ENCODE peak calls at places on chromosomes 1 and 21, in six cellular contexts. One of them, this sample, is unnamed.

GRCh38 chr1:45721207-45721606 is 29.2 kb downstream of the IPP start:
- DNase-seq in nephron progenitor cell: no peak
- DNase-seq in AG04450: peak
- DNase-seq in left cardiac atrium: no peak
- DNase-seq in iPS-NIHi11: no peak
- DNase-seq in activated CD8-positive, alpha-beta memory T cell treated with anti-CD3 and anti-CD28 coated beads, Interleukin-2, amount 50 U/mL, for 4 hours: no peak
- DNase-seq in this sample: no peak

GRCh38 chr1:25199876-25200620 is 32.3 kb downstream of the SYF2 start:
- DNase-seq in nephron progenitor cell: no peak
- DNase-seq in AG04450: no peak
- DNase-seq in left cardiac atrium: no peak
- DNase-seq in iPS-NIHi11: no peak
- DNase-seq in activated CD8-positive, alpha-beta memory T cell treated with anti-CD3 and anti-CD28 coated beads, Interleukin-2, amount 50 U/mL, for 4 hours: no peak
- DNase-seq in this sample: no peak

GRCh38 chr1:154493276-154493675 is 8.7 kb upstream of the TDRD10 start:
- DNase-seq in nephron progenitor cell: no peak
- DNase-seq in AG04450: no peak
- DNase-seq in left cardiac atrium: peak
- DNase-seq in iPS-NIHi11: no peak
- DNase-seq in activated CD8-positive, alpha-beta memory T cell treated with anti-CD3 and anti-CD28 coated beads, Interleukin-2, amount 50 U/mL, for 4 hours: no peak
- DNase-seq in this sample: no peak

GRCh38 chr21:26366781-26367180 is 196.2 kb upstream of the APP start:
- DNase-seq in nephron progenitor cell: no peak
- DNase-seq in AG04450: no peak
- DNase-seq in left cardiac atrium: no peak
- DNase-seq in iPS-NIHi11: no peak
- DNase-seq in activated CD8-positive, alpha-beta memory T cell treated with anti-CD3 and anti-CD28 coated beads, Interleukin-2, amount 50 U/mL, for 4 hours: no peak
- DNase-seq in this sample: peak

GRCh38 chr1:1614204-1614953 is 921 bp upstream of the MIB2 start:
- DNase-seq in nephron progenitor cell: peak
- DNase-seq in AG04450: peak
- DNase-seq in left cardiac atrium: peak
- DNase-seq in iPS-NIHi11: no peak
- DNase-seq in activated CD8-positive, alpha-beta memory T cell treated with anti-CD3 and anti-CD28 coated beads, Interleukin-2, amount 50 U/mL, for 4 hours: peak
- DNase-seq in this sample: no peak

GRCh38 chr1:59698386-59698785 is 116.4 kb upstream of the HOOK1 start:
- DNase-seq in nephron progenitor cell: no peak
- DNase-seq in AG04450: no peak
- DNase-seq in left cardiac atrium: no peak
- DNase-seq in iPS-NIHi11: no peak
- DNase-seq in activated CD8-positive, alpha-beta memory T cell treated with anti-CD3 and anti-CD28 coated beads, Interleukin-2, amount 50 U/mL, for 4 hours: no peak
- DNase-seq in this sample: no peak

GRCh38 chr1:30847358-30847972 is 61.1 kb downstream of the SDC3 start:
- DNase-seq in nephron progenitor cell: peak
- DNase-seq in AG04450: peak
- DNase-seq in left cardiac atrium: peak
- DNase-seq in iPS-NIHi11: peak
- DNase-seq in activated CD8-positive, alpha-beta memory T cell treated with anti-CD3 and anti-CD28 coated beads, Interleukin-2, amount 50 U/mL, for 4 hours: no peak
- DNase-seq in this sample: no peak

GRCh38 chr1:161219078-161219892 is 4.1 kb downstream of the APOA2 start:
- DNase-seq in nephron progenitor cell: no peak
- DNase-seq in AG04450: no peak
- DNase-seq in left cardiac atrium: no peak
- DNase-seq in iPS-NIHi11: no peak
- DNase-seq in activated CD8-positive, alpha-beta memory T cell treated with anti-CD3 and anti-CD28 coated beads, Interleukin-2, amount 50 U/mL, for 4 hours: no peak
- DNase-seq in this sample: no peak

GRCh38 chr1:228835456-228835855 is 100.2 kb downstream of the RHOU start:
- DNase-seq in nephron progenitor cell: no peak
- DNase-seq in AG04450: no peak
- DNase-seq in left cardiac atrium: no peak
- DNase-seq in iPS-NIHi11: no peak
- DNase-seq in activated CD8-positive, alpha-beta memory T cell treated with anti-CD3 and anti-CD28 coated beads, Interleukin-2, amount 50 U/mL, for 4 hours: no peak
- DNase-seq in this sample: no peak

GRCh38 chr1:233357595-233358446 is 30.3 kb downstream of the MAP3K21 start:
- DNase-seq in nephron progenitor cell: no peak
- DNase-seq in AG04450: no peak
- DNase-seq in left cardiac atrium: no peak
- DNase-seq in iPS-NIHi11: no peak
- DNase-seq in activated CD8-positive, alpha-beta memory T cell treated with anti-CD3 and anti-CD28 coated beads, Interleukin-2, amount 50 U/mL, for 4 hours: no peak
- DNase-seq in this sample: no peak

GRCh38 chr1:107702946-107703571 is 261.9 kb downstream of the VAV3 start:
- DNase-seq in nephron progenitor cell: no peak
- DNase-seq in AG04450: no peak
- DNase-seq in left cardiac atrium: no peak
- DNase-seq in iPS-NIHi11: no peak
- DNase-seq in activated CD8-positive, alpha-beta memory T cell treated with anti-CD3 and anti-CD28 coated beads, Interleukin-2, amount 50 U/mL, for 4 hours: no peak
- DNase-seq in this sample: no peak

GRCh38 chr1:172394167-172394751 is 26.2 kb upstream of the C1orf105 start:
- DNase-seq in nephron progenitor cell: no peak
- DNase-seq in AG04450: no peak
- DNase-seq in left cardiac atrium: no peak
- DNase-seq in iPS-NIHi11: no peak
- DNase-seq in activated CD8-positive, alpha-beta memory T cell treated with anti-CD3 and anti-CD28 coated beads, Interleukin-2, amount 50 U/mL, for 4 hours: peak
- DNase-seq in this sample: no peak

GRCh38 chr1:234611153-234611798 is 1.3 kb upstream of the IRF2BP2 start:
- DNase-seq in nephron progenitor cell: no peak
- DNase-seq in AG04450: no peak
- DNase-seq in left cardiac atrium: no peak
- DNase-seq in iPS-NIHi11: peak
- DNase-seq in activated CD8-positive, alpha-beta memory T cell treated with anti-CD3 and anti-CD28 coated beads, Interleukin-2, amount 50 U/mL, for 4 hours: no peak
- DNase-seq in this sample: no peak

GRCh38 chr21:17784604-17785402 is 34.4 kb downstream of the C21orf91 start:
- DNase-seq in nephron progenitor cell: no peak
- DNase-seq in AG04450: no peak
- DNase-seq in left cardiac atrium: no peak
- DNase-seq in iPS-NIHi11: no peak
- DNase-seq in activated CD8-positive, alpha-beta memory T cell treated with anti-CD3 and anti-CD28 coated beads, Interleukin-2, amount 50 U/mL, for 4 hours: no peak
- DNase-seq in this sample: no peak

GRCh38 chr1:44636711-44637589 is 37.3 kb downstream of the TMEM53 start:
- DNase-seq in nephron progenitor cell: no peak
- DNase-seq in AG04450: no peak
- DNase-seq in left cardiac atrium: no peak
- DNase-seq in iPS-NIHi11: no peak
- DNase-seq in activated CD8-positive, alpha-beta memory T cell treated with anti-CD3 and anti-CD28 coated beads, Interleukin-2, amount 50 U/mL, for 4 hours: no peak
- DNase-seq in this sample: peak

GRCh38 chr1:159076753-159077656 is at the start of gene AIM2:
- DNase-seq in nephron progenitor cell: no peak
- DNase-seq in AG04450: no peak
- DNase-seq in left cardiac atrium: no peak
- DNase-seq in iPS-NIHi11: no peak
- DNase-seq in activated CD8-positive, alpha-beta memory T cell treated with anti-CD3 and anti-CD28 coated beads, Interleukin-2, amount 50 U/mL, for 4 hours: peak
- DNase-seq in this sample: no peak

GRCh38 chr1:110763149-110763548 is 88.4 kb upstream of the KCNA3 start:
- DNase-seq in nephron progenitor cell: no peak
- DNase-seq in AG04450: no peak
- DNase-seq in left cardiac atrium: no peak
- DNase-seq in iPS-NIHi11: no peak
- DNase-seq in activated CD8-positive, alpha-beta memory T cell treated with anti-CD3 and anti-CD28 coated beads, Interleukin-2, amount 50 U/mL, for 4 hours: no peak
- DNase-seq in this sample: no peak

GRCh38 chr1:26694185-26694572 is 1.6 kb upstream of the ARID1A start:
- DNase-seq in nephron progenitor cell: peak
- DNase-seq in AG04450: no peak
- DNase-seq in left cardiac atrium: no peak
- DNase-seq in iPS-NIHi11: no peak
- DNase-seq in activated CD8-positive, alpha-beta memory T cell treated with anti-CD3 and anti-CD28 coated beads, Interleukin-2, amount 50 U/mL, for 4 hours: no peak
- DNase-seq in this sample: no peak

GRCh38 chr1:31434979-31435378 is 22.0 kb downstream of the SERINC2 start:
- DNase-seq in nephron progenitor cell: no peak
- DNase-seq in AG04450: no peak
- DNase-seq in left cardiac atrium: no peak
- DNase-seq in iPS-NIHi11: no peak
- DNase-seq in activated CD8-positive, alpha-beta memory T cell treated with anti-CD3 and anti-CD28 coated beads, Interleukin-2, amount 50 U/mL, for 4 hours: no peak
- DNase-seq in this sample: no peak

GRCh38 chr1:84298336-84298687 is 3.2 kb upstream of the SAMD13 start:
- DNase-seq in nephron progenitor cell: peak
- DNase-seq in AG04450: no peak
- DNase-seq in left cardiac atrium: peak
- DNase-seq in iPS-NIHi11: peak
- DNase-seq in activated CD8-positive, alpha-beta memory T cell treated with anti-CD3 and anti-CD28 coated beads, Interleukin-2, amount 50 U/mL, for 4 hours: peak
- DNase-seq in this sample: peak

GRCh38 chr1:30087465-30087864 is 635.9 kb downstream of the MATN1 start:
- DNase-seq in nephron progenitor cell: no peak
- DNase-seq in AG04450: no peak
- DNase-seq in left cardiac atrium: no peak
- DNase-seq in iPS-NIHi11: peak
- DNase-seq in activated CD8-positive, alpha-beta memory T cell treated with anti-CD3 and anti-CD28 coated beads, Interleukin-2, amount 50 U/mL, for 4 hours: no peak
- DNase-seq in this sample: no peak

GRCh38 chr1:51444096-51444495 is 75.0 kb downstream of the EPS15 start:
- DNase-seq in nephron progenitor cell: no peak
- DNase-seq in AG04450: no peak
- DNase-seq in left cardiac atrium: no peak
- DNase-seq in iPS-NIHi11: no peak
- DNase-seq in activated CD8-positive, alpha-beta memory T cell treated with anti-CD3 and anti-CD28 coated beads, Interleukin-2, amount 50 U/mL, for 4 hours: no peak
- DNase-seq in this sample: no peak

GRCh38 chr1:110390096-110390495 is 730 bp downstream of the SLC16A4 start:
- DNase-seq in nephron progenitor cell: peak
- DNase-seq in AG04450: no peak
- DNase-seq in left cardiac atrium: peak
- DNase-seq in iPS-NIHi11: peak
- DNase-seq in activated CD8-positive, alpha-beta memory T cell treated with anti-CD3 and anti-CD28 coated beads, Interleukin-2, amount 50 U/mL, for 4 hours: no peak
- DNase-seq in this sample: peak

This sample was measured in RWPE1.